ENCODE peak calls at places on chromosomes 2 and 18, in six cellular contexts. R, Q, S, U, K and C are unnamed samples.

GRCh38 chr18:71598374-71598773 is 945.8 kb downstream of the CBLN2 start:
- DNase-seq in R (no peak), Q (no peak), S (no peak), U (no peak), K (no peak), C (no peak)

GRCh38 chr2:226446406-226447001 is 353.1 kb downstream of the IRS1 start:
- DNase-seq in R (no peak), Q (no peak), S (no peak), U (no peak), K (no peak), C (no peak)

GRCh38 chr2:226730487-226730886 is 69.1 kb downstream of the IRS1 start:
- DNase-seq in R (no peak), Q (no peak), S (no peak), U (peak; percentile 22), K (no peak), C (no peak)

GRCh38 chr18:12744103-12744502 is 41.3 kb downstream of the PSMG2 start:
- DNase-seq in R (peak; percentile 26), Q (no peak), S (no peak), U (peak; percentile 64), K (no peak), C (peak; percentile 36)

GRCh38 chr18:50545936-50546335 is 14.0 kb upstream of the MAPK4 start:
- DNase-seq in R (no peak), Q (no peak), S (no peak), U (no peak), K (no peak), C (no peak)

GRCh38 chr2:232842689-232843088 is 27.4 kb upstream of the SNORC start:
- DNase-seq in R (no peak), Q (no peak), S (no peak), U (no peak), K (no peak), C (no peak)

GRCh38 chr2:46923011-46923669 is 7.5 kb upstream of the MCFD2 start:
- DNase-seq in R (no peak), Q (no peak), S (no peak), U (no peak), K (no peak), C (no peak)

GRCh38 chr2:40487592-40487991 is 35.7 kb upstream of the SLC8A1 start:
- DNase-seq in R (no peak), Q (no peak), S (no peak), U (no peak), K (no peak), C (no peak)

GRCh38 chr2:156356006-156356764 is 23.7 kb upstream of the NR4A2 start:
- DNase-seq in R (no peak), Q (no peak), S (no peak), U (no peak), K (no peak), C (no peak)

GRCh38 chr2:237167934-237168333 is 82.2 kb downstream of the COPS8 start:
- DNase-seq in R (no peak), Q (no peak), S (no peak), U (no peak), K (no peak), C (no peak)

GRCh38 chr2:48415765-48416515 is 114.0 kb upstream of the STON1 start:
- DNase-seq in R (no peak), Q (no peak), S (no peak), U (peak; percentile 88), K (no peak), C (no peak)

GRCh38 chr2:95106081-95106480 is 15.5 kb downstream of the MRPS5 start:
- DNase-seq in R (no peak), Q (no peak), S (no peak), U (no peak), K (no peak), C (no peak)

GRCh38 chr2:44430340-44430739 is 68.6 kb downstream of the CAMKMT start:
- DNase-seq in R (no peak), Q (no peak), S (no peak), U (no peak), K (no peak), C (no peak)

GRCh38 chr18:23887493-23887892 is 127.1 kb upstream of the TTC39C start:
- DNase-seq in R (no peak), Q (no peak), S (no peak), U (no peak), K (no peak), C (no peak)

GRCh38 chr2:8445580-8445979 is 236.3 kb upstream of the ID2 start:
- DNase-seq in R (no peak), Q (no peak), S (no peak), U (no peak), K (no peak), C (no peak)

GRCh38 chr2:205698556-205699282 is 16.4 kb downstream of the NRP2 start:
- DNase-seq in R (no peak), Q (no peak), S (no peak), U (no peak), K (no peak), C (no peak)

GRCh38 chr2:73588177-73588576 is 54.0 kb downstream of the NAT8 start:
- DNase-seq in R (no peak), Q (no peak), S (no peak), U (no peak), K (no peak), C (no peak)

GRCh38 chr18:52254367-52254766 is 85.6 kb upstream of the DCC start:
- DNase-seq in R (no peak), Q (no peak), S (no peak), U (no peak), K (no peak), C (no peak)

GRCh38 chr18:6920099-6920955 is 190.8 kb downstream of the ARHGAP28 start:
- DNase-seq in R (peak; percentile 44), Q (peak; percentile 87), S (no peak), U (peak; percentile 61), K (peak; percentile 17), C (peak; percentile 20)

GRCh38 chr2:86563650-86564061 is 413 bp upstream of the CHMP3 start:
- DNase-seq in R (no peak), Q (no peak), S (no peak), U (no peak), K (no peak), C (no peak)

GRCh38 chr18:44741070-44741469 is 60.4 kb downstream of the SETBP1 start:
- DNase-seq in R (no peak), Q (no peak), S (no peak), U (no peak), K (no peak), C (no peak)

GRCh38 chr2:149561309-149561926 is 26.2 kb downstream of the MMADHC start:
- DNase-seq in R (peak; percentile 42), Q (no peak), S (no peak), U (peak; percentile 35), K (no peak), C (no peak)

GRCh38 chr2:17918789-17919188 is 40.3 kb downstream of the KCNS3 start:
- DNase-seq in R (no peak), Q (no peak), S (no peak), U (no peak), K (no peak), C (no peak)

GRCh38 chr2:46286715-46287114 is 10.5 kb upstream of the EPAS1 start:
- DNase-seq in R (no peak), Q (no peak), S (no peak), U (no peak), K (no peak), C (no peak)

GRCh38 chr2:33433279-33434235 is 42.9 kb upstream of the RASGRP3 start:
- DNase-seq in R (no peak), Q (no peak), S (no peak), U (no peak), K (no peak), C (no peak)
- TF ChIP-seq TAF1 in R (no peak), Q (no peak), S (no peak), U (no peak), K (no peak), C (no peak)

DNA sequence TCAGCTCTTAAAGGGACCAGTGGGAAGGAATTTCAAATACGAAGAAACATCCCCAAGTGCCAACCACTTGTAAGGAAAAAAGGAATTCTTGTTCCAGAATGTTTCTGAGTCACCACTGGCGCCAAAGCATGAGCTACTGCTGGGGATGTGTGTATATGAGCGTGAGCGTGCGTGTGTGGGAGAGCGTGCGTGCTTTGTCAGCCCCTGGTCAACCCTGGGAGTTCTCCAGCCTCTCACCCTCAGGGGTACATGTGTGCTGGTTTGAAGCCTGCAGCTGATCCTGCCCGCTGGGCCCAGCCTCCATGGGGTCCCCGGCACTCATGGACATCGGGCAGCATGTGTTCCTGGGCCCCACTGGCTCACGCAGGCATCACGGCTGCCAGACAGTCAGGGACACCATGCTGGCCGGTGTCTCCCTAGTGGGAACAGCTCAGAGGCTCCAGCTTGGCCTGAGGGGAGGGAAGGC is 17.1 kb downstream of the HS6ST1 start:
- DNase-seq in R (no peak), Q (no peak), S (no peak), U (no peak), K (no peak), C (no peak)
- TF ChIP-seq POLR2A in R (no peak), Q (no peak), S (no peak), U (no peak), K (no peak), C (no peak)

GRCh38 chr2:197108758-197109157 is 182.3 kb upstream of the PGAP1 start:
- DNase-seq in R (no peak), Q (no peak), S (no peak), U (no peak), K (no peak), C (no peak)

GRCh38 chr2:197102202-197102601 is 175.7 kb upstream of the PGAP1 start:
- DNase-seq in R (no peak), Q (no peak), S (no peak), U (no peak), K (no peak), C (no peak)

GRCh38 chr2:197103363-197103762 is 176.9 kb upstream of the PGAP1 start:
- DNase-seq in R (no peak), Q (no peak), S (no peak), U (no peak), K (no peak), C (no peak)

GRCh38 chr2:197109326-197109725 is 182.8 kb upstream of the PGAP1 start:
- DNase-seq in R (no peak), Q (no peak), S (no peak), U (no peak), K (no peak), C (no peak)

GRCh38 chr2:197107291-197108269 is 181.1 kb upstream of the PGAP1 start:
- DNase-seq in R (no peak), Q (no peak), S (no peak), U (no peak), K (no peak), C (no peak)
- TF ChIP-seq TAF1 in R (no peak), Q (no peak), S (no peak), U (no peak), K (no peak), C (no peak)

DNA sequence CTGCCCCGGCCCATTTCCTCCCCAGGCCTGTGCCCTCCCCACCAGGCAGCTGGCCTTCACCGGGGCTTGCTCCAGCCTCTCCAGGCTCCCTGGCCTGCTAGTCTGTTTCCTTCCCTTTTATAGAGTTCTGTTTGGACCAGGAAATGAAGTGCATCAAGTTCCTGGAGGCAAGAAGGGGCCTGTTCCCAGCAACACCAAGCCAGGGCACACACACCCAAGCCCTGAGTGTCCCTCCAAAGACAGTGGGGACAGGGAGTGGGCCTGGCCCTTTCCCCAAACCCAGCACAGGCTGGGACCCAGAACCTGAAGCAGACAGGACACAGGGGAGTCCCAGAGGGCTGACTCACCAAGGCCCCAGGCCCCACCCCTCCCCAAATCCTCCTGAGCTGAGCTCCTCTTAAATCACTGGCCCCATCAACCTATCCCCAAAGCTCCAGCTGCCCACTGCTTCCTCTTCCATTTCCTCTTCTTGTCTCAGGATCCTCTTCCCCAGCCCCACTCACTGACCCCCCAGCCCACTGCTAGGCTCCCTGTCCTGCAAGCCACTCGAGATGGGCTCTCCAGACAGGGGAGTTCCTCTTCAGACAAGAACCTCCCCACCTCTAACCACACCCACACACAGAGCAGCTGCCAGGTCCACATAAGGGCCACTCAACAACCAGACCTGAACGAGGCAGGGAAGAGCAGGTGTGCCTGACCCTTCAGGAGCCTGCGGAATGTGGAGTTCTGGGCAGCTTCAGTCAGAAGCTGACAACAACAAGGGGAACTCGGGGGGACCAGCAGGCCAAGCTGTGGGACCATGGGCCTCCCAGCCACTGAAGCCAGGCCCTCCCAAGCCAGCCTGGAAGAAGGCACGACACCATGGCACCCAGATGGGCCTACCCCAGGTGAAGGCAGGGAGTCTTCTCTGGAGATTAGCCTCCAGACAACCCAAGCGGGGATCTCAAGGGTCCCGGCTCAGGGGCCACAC is 74.2 kb downstream of the TNS1 start:
- DNase-seq in R (no peak), Q (no peak), S (no peak), U (no peak), K (no peak), C (no peak)
- TF ChIP-seq POLR2A in R (no peak), Q (no peak), S (no peak), U (no peak), K (no peak), C (no peak)